ENCODE peak calls at places on chromosomes 13 and 19, in six cellular contexts. One of them, this sample, is unnamed.

GRCh38 chr13:114132419-114133121 is at the start of gene RASA3:
- DNase-seq in WTC11: peak
- DNase-seq in A549: peak
- DNase-seq in CD8-positive, alpha-beta T cell: peak
- DNase-seq in endothelial cell of umbilical vein: peak
- DNase-seq in upper lobe of right lung: peak
- DNase-seq in this sample: peak

GRCh38 chr19:7705387-7706187 is 3.7 kb upstream of the FCER2 start:
- DNase-seq in WTC11: no peak
- DNase-seq in CD8-positive, alpha-beta T cell: peak
- DNase-seq in upper lobe of right lung: peak
- DNase-seq in endothelial cell of umbilical vein: no peak
- DNase-seq in A549: no peak
- DNase-seq in this sample: no peak

GRCh38 chr19:3055741-3056453 is 6.4 kb downstream of the TLE5 start:
- DNase-seq in endothelial cell of umbilical vein: no peak
- DNase-seq in upper lobe of right lung: peak
- DNase-seq in WTC11: peak
- DNase-seq in A549: peak
- DNase-seq in CD8-positive, alpha-beta T cell: no peak
- DNase-seq in this sample: no peak

GRCh38 chr19:8460516-8461298 is 15.9 kb downstream of the HNRNPM start:
- DNase-seq in CD8-positive, alpha-beta T cell: no peak
- DNase-seq in A549: no peak
- DNase-seq in upper lobe of right lung: no peak
- DNase-seq in WTC11: no peak
- DNase-seq in endothelial cell of umbilical vein: no peak
- DNase-seq in this sample: no peak

GRCh38 chr13:99655351-99656091 is 154.2 kb downstream of the TM9SF2 start:
- DNase-seq in endothelial cell of umbilical vein: no peak
- DNase-seq in upper lobe of right lung: no peak
- DNase-seq in A549: peak
- DNase-seq in WTC11: no peak
- DNase-seq in CD8-positive, alpha-beta T cell: no peak
- DNase-seq in this sample: no peak

GRCh38 chr19:18107235-18108083 is 9.9 kb downstream of the MAST3 start:
- DNase-seq in CD8-positive, alpha-beta T cell: no peak
- DNase-seq in upper lobe of right lung: no peak
- DNase-seq in endothelial cell of umbilical vein: no peak
- DNase-seq in WTC11: no peak
- DNase-seq in A549: no peak
- DNase-seq in this sample: no peak

GRCh38 chr19:2841858-2842574 is 741 bp downstream of the ZNF555 start:
- DNase-seq in endothelial cell of umbilical vein: no peak
- DNase-seq in A549: no peak
- DNase-seq in WTC11: no peak
- DNase-seq in CD8-positive, alpha-beta T cell: no peak
- DNase-seq in upper lobe of right lung: no peak
- DNase-seq in this sample: no peak

GRCh38 chr13:99353836-99354235 is 46.6 kb upstream of the GPR183 start:
- DNase-seq in A549: no peak
- DNase-seq in CD8-positive, alpha-beta T cell: no peak
- DNase-seq in WTC11: no peak
- DNase-seq in endothelial cell of umbilical vein: no peak
- DNase-seq in upper lobe of right lung: no peak
- DNase-seq in this sample: no peak

GRCh38 chr13:78121459-78122348 is 203.1 kb upstream of the EDNRB start:
- DNase-seq in upper lobe of right lung: no peak
- DNase-seq in CD8-positive, alpha-beta T cell: no peak
- DNase-seq in A549: peak
- DNase-seq in endothelial cell of umbilical vein: peak
- DNase-seq in WTC11: peak
- DNase-seq in this sample: no peak

GRCh38 chr13:36151591-36151990 is 20.4 kb upstream of the DCLK1 start:
- DNase-seq in endothelial cell of umbilical vein: no peak
- DNase-seq in CD8-positive, alpha-beta T cell: no peak
- DNase-seq in A549: no peak
- DNase-seq in upper lobe of right lung: no peak
- DNase-seq in WTC11: no peak
- DNase-seq in this sample: no peak

GRCh38 chr13:110347535-110348308 is 40.6 kb downstream of the COL4A2 start:
- DNase-seq in upper lobe of right lung: no peak
- DNase-seq in WTC11: no peak
- DNase-seq in A549: peak
- DNase-seq in endothelial cell of umbilical vein: no peak
- DNase-seq in CD8-positive, alpha-beta T cell: no peak
- DNase-seq in this sample: no peak

GRCh38 chr13:111511805-111512504 is 191.5 kb downstream of the TEX29 start:
- DNase-seq in upper lobe of right lung: no peak
- DNase-seq in A549: no peak
- DNase-seq in WTC11: no peak
- DNase-seq in endothelial cell of umbilical vein: no peak
- DNase-seq in CD8-positive, alpha-beta T cell: no peak
- DNase-seq in this sample: no peak

GRCh38 chr19:18475004-18475453 is 37.1 kb upstream of the ISYNA1 start:
- DNase-seq in upper lobe of right lung: no peak
- DNase-seq in CD8-positive, alpha-beta T cell: no peak
- DNase-seq in A549: no peak
- DNase-seq in endothelial cell of umbilical vein: no peak
- DNase-seq in WTC11: no peak
- DNase-seq in this sample: no peak

GRCh38 chr13:97913206-97913605 is 40.3 kb upstream of the IPO5 start:
- DNase-seq in A549: no peak
- DNase-seq in CD8-positive, alpha-beta T cell: no peak
- DNase-seq in endothelial cell of umbilical vein: no peak
- DNase-seq in upper lobe of right lung: no peak
- DNase-seq in WTC11: no peak
- DNase-seq in this sample: no peak

GRCh38 chr13:29922896-29923295 is 72.5 kb upstream of the UBL3 start:
- DNase-seq in CD8-positive, alpha-beta T cell: no peak
- DNase-seq in A549: peak
- DNase-seq in WTC11: no peak
- DNase-seq in endothelial cell of umbilical vein: no peak
- DNase-seq in upper lobe of right lung: no peak
- DNase-seq in this sample: no peak

GRCh38 chr19:18194554-18195238 is 1.7 kb downstream of the MPV17L2 start:
- DNase-seq in upper lobe of right lung: peak
- DNase-seq in WTC11: peak
- DNase-seq in A549: no peak
- DNase-seq in CD8-positive, alpha-beta T cell: no peak
- DNase-seq in endothelial cell of umbilical vein: peak
- DNase-seq in this sample: no peak

GRCh38 chr13:108787709-108788394 is 158.4 kb downstream of the MYO16 start:
- DNase-seq in upper lobe of right lung: no peak
- DNase-seq in CD8-positive, alpha-beta T cell: no peak
- DNase-seq in endothelial cell of umbilical vein: no peak
- DNase-seq in A549: no peak
- DNase-seq in WTC11: no peak
- DNase-seq in this sample: no peak

GRCh38 chr19:50558449-50558848 is 9.8 kb downstream of the LRRC4B start:
- DNase-seq in WTC11: no peak
- DNase-seq in endothelial cell of umbilical vein: no peak
- DNase-seq in CD8-positive, alpha-beta T cell: no peak
- DNase-seq in A549: no peak
- DNase-seq in upper lobe of right lung: no peak
- DNase-seq in this sample: no peak

GRCh38 chr13:105370011-105370645 is 1165.3 kb downstream of the EFNB2 start:
- DNase-seq in A549: no peak
- DNase-seq in endothelial cell of umbilical vein: no peak
- DNase-seq in upper lobe of right lung: no peak
- DNase-seq in WTC11: no peak
- DNase-seq in CD8-positive, alpha-beta T cell: no peak
- DNase-seq in this sample: no peak

GRCh38 chr13:36822786-36823185 is 3.8 kb downstream of the RFXAP start:
- DNase-seq in endothelial cell of umbilical vein: peak
- DNase-seq in A549: no peak
- DNase-seq in CD8-positive, alpha-beta T cell: no peak
- DNase-seq in WTC11: no peak
- DNase-seq in upper lobe of right lung: no peak
- DNase-seq in this sample: no peak

GRCh38 chr13:82898625-82899024 is 983.6 kb downstream of the SLITRK1 start:
- DNase-seq in upper lobe of right lung: no peak
- DNase-seq in A549: peak
- DNase-seq in CD8-positive, alpha-beta T cell: no peak
- DNase-seq in endothelial cell of umbilical vein: no peak
- DNase-seq in WTC11: no peak
- DNase-seq in this sample: no peak

GRCh38 chr19:37719111-37719926 is at the start of gene ZNF607:
- DNase-seq in CD8-positive, alpha-beta T cell: peak
- DNase-seq in A549: peak
- DNase-seq in endothelial cell of umbilical vein: peak
- DNase-seq in upper lobe of right lung: peak
- DNase-seq in WTC11: peak
- DNase-seq in this sample: peak

GRCh38 chr19:37716140-37716539 is 3.4 kb downstream of the ZNF607 start:
- DNase-seq in endothelial cell of umbilical vein: no peak
- DNase-seq in upper lobe of right lung: no peak
- DNase-seq in A549: no peak
- DNase-seq in CD8-positive, alpha-beta T cell: no peak
- DNase-seq in WTC11: no peak
- DNase-seq in this sample: no peak

GRCh38 chr19:37725181-37725580 is 5.6 kb upstream of the ZNF607 start:
- DNase-seq in upper lobe of right lung: no peak
- DNase-seq in endothelial cell of umbilical vein: no peak
- DNase-seq in WTC11: no peak
- DNase-seq in A549: no peak
- DNase-seq in CD8-positive, alpha-beta T cell: no peak
- DNase-seq in this sample: no peak

GRCh38 chr19:37718357-37718756 is 1.2 kb downstream of the ZNF607 start:
- DNase-seq in A549: no peak
- DNase-seq in WTC11: peak
- DNase-seq in endothelial cell of umbilical vein: no peak
- DNase-seq in upper lobe of right lung: no peak
- DNase-seq in CD8-positive, alpha-beta T cell: no peak
- DNase-seq in this sample: no peak

GRCh38 chr19:37719927-37720265 is 335 bp upstream of the ZNF607 start:
- DNase-seq in endothelial cell of umbilical vein: no peak
- DNase-seq in upper lobe of right lung: no peak
- DNase-seq in CD8-positive, alpha-beta T cell: no peak
- DNase-seq in A549: no peak
- DNase-seq in WTC11: no peak
- DNase-seq in this sample: no peak
- TF ChIP-seq CTCF in endothelial cell of umbilical vein: no peak
- TF ChIP-seq CTCF in upper lobe of right lung: no peak
- TF ChIP-seq CTCF in CD8-positive, alpha-beta T cell: no peak
- TF ChIP-seq CTCF in A549: no peak
- TF ChIP-seq CTCF in WTC11: no peak
- TF ChIP-seq CTCF in this sample: no peak

GRCh38 chr19:15161028-15161984 is 39.5 kb downstream of the NOTCH3 start:
- DNase-seq in WTC11: peak
- DNase-seq in A549: peak
- DNase-seq in CD8-positive, alpha-beta T cell: no peak
- DNase-seq in upper lobe of right lung: no peak
- DNase-seq in endothelial cell of umbilical vein: no peak
- DNase-seq in this sample: no peak
- TF ChIP-seq CTCF in WTC11: no peak
- TF ChIP-seq CTCF in A549: peak
- TF ChIP-seq CTCF in CD8-positive, alpha-beta T cell: no peak
- TF ChIP-seq CTCF in upper lobe of right lung: peak
- TF ChIP-seq CTCF in endothelial cell of umbilical vein: peak
- TF ChIP-seq CTCF in this sample: peak

DNA sequence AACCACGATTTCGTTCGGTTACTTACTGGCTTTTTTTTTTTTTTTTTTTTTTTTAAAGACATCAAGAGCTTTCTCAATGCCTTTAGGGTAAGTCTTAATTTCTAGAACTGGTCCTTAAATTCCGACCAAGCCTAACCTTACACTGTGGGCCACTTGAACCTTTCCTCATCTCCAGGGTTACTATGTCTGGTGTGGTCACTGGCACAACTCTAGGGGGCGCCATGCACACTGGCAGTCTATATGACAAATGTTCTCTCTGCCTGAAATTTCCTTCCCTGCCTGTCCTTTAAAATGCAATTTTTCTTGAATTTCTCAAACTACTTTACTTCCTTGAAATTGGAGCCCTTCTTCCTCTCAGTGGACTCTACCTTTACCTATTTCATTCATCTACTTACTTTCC is 227.4 kb downstream of the KLF5 start:
- DNase-seq in endothelial cell of umbilical vein: no peak
- DNase-seq in A549: no peak
- DNase-seq in WTC11: no peak
- DNase-seq in CD8-positive, alpha-beta T cell: no peak
- DNase-seq in upper lobe of right lung: no peak
- DNase-seq in this sample: no peak
- TF ChIP-seq CTCF in endothelial cell of umbilical vein: no peak
- TF ChIP-seq CTCF in A549: no peak
- TF ChIP-seq CTCF in WTC11: no peak
- TF ChIP-seq CTCF in CD8-positive, alpha-beta T cell: no peak
- TF ChIP-seq CTCF in upper lobe of right lung: no peak
- TF ChIP-seq CTCF in this sample: no peak

DNA sequence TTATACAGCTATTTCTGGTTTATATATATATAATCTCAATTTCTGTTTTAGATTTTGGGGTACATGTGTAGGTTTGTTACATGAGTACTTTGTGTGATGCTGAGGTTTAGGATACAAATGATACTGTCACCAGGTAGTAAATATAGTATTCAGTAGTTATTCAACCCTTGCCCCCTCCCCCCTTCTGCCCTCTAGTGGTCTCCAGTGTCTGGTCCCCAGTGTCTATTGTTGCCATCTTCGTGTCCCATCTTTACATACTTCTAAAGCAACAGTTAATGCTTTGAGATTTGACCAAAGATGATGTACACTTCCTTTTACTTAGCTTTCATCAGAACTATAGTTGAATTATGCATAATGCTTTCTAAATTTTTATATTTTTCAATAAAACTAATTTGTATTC is 1623.4 kb upstream of the PRR20A start:
- DNase-seq in endothelial cell of umbilical vein: no peak
- DNase-seq in upper lobe of right lung: no peak
- DNase-seq in CD8-positive, alpha-beta T cell: no peak
- DNase-seq in A549: no peak
- DNase-seq in WTC11: peak
- DNase-seq in this sample: no peak
- TF ChIP-seq CTCF in endothelial cell of umbilical vein: no peak
- TF ChIP-seq CTCF in upper lobe of right lung: no peak
- TF ChIP-seq CTCF in CD8-positive, alpha-beta T cell: no peak
- TF ChIP-seq CTCF in A549: no peak
- TF ChIP-seq CTCF in WTC11: peak
- TF ChIP-seq CTCF in this sample: peak

GRCh38 chr19:16141043-16141442 is 2.4 kb upstream of the HSH2D start:
- DNase-seq in upper lobe of right lung: no peak
- DNase-seq in CD8-positive, alpha-beta T cell: no peak
- DNase-seq in A549: no peak
- DNase-seq in WTC11: no peak
- DNase-seq in endothelial cell of umbilical vein: no peak
- DNase-seq in this sample: no peak
- TF ChIP-seq CTCF in upper lobe of right lung: no peak
- TF ChIP-seq CTCF in CD8-positive, alpha-beta T cell: no peak
- TF ChIP-seq CTCF in A549: no peak
- TF ChIP-seq CTCF in WTC11: no peak
- TF ChIP-seq CTCF in endothelial cell of umbilical vein: no peak
- TF ChIP-seq CTCF in this sample: no peak